ENCODE peak calls at places on chromosomes 12 and 14, in six cellular contexts. S is SK-N-SH, D is adrenal gland, G is PC-9, R is lower lobe of right lung, U is WERI-Rb-1. M is an unnamed sample.

GRCh38 chr14:71539660-71540285 is 392.5 kb upstream of the RGS6 start:
- DNase-seq in R (no peak), S (peak), D (peak), G (no peak), U (no peak), M (no peak)

GRCh38 chr12:24025153-24025798 is 75.8 kb upstream of the SOX5 start:
- DNase-seq in D (no peak), G (no peak), R (no peak), U (no peak), S (no peak), M (no peak)

GRCh38 chr14:74475678-74476077 is 17.4 kb downstream of the NPC2 start:
- DNase-seq in S (no peak), D (no peak), R (no peak), U (peak), G (no peak), M (no peak)

GRCh38 chr12:3071710-3072109 is 5.5 kb upstream of the TSPAN9 start:
- DNase-seq in S (no peak), G (peak), U (no peak), D (no peak), R (no peak), M (no peak)

GRCh38 chr12:111304642-111305071 is 64.2 kb downstream of the PHETA1 start:
- DNase-seq in D (no peak), U (peak), S (no peak), G (no peak), R (no peak), M (no peak)

GRCh38 chr12:75862692-75863471 is 168.7 kb downstream of the PHLDA1 start:
- DNase-seq in R (no peak), D (peak), U (no peak), S (no peak), G (peak), M (no peak)

GRCh38 chr14:68137704-68138619 is 318.4 kb downstream of the RAD51B start:
- DNase-seq in R (no peak), S (peak), G (peak), U (no peak), D (peak), M (no peak)

GRCh38 chr14:57512221-57512620 is 18.6 kb upstream of the CCDC198 start:
- DNase-seq in D (no peak), R (no peak), S (no peak), G (no peak), U (no peak), M (no peak)

GRCh38 chr14:104085032-104085888 is at the start of gene ASPG:
- DNase-seq in S (peak), G (no peak), D (peak), R (peak), U (no peak), M (peak)

GRCh38 chr14:99441157-99441870 is 39.3 kb downstream of the SETD3 start:
- DNase-seq in G (no peak), D (no peak), S (peak), U (peak), R (no peak), M (no peak)

GRCh38 chr12:93297032-93297431 is 80.7 kb upstream of the NUDT4 start:
- DNase-seq in D (no peak), G (no peak), U (no peak), R (no peak), S (no peak), M (no peak)

GRCh38 chr12:117091758-117092510 is 7.3 kb downstream of the TESC start:
- DNase-seq in S (no peak), U (no peak), G (no peak), R (peak), D (no peak), M (no peak)

GRCh38 chr12:57182918-57183575 is 33.5 kb upstream of the NXPH4 start:
- DNase-seq in R (peak), D (peak), S (peak), G (peak), U (peak), M (peak)
- TF ChIP-seq CTCF in R (peak), D (peak), S (peak), G (peak), U (peak), M (no peak)

GRCh38 chr12:52035926-52036325 is 15.3 kb upstream of the NR4A1 start:
- DNase-seq in D (no peak), S (no peak), U (no peak), R (no peak), G (no peak), M (no peak)

GRCh38 chr12:52029686-52030085 is 21.6 kb upstream of the NR4A1 start:
- DNase-seq in G (peak), R (peak), U (peak), S (peak), D (no peak), M (no peak)

GRCh38 chr12:52032431-52032796 is 18.8 kb upstream of the NR4A1 start:
- DNase-seq in G (no peak), U (no peak), D (peak), R (no peak), S (no peak), M (no peak)

GRCh38 chr12:52033506-52034258 is 17.6 kb upstream of the NR4A1 start:
- DNase-seq in G (no peak), R (no peak), S (no peak), U (no peak), D (no peak), M (peak)

GRCh38 chr12:52032797-52033505 is 18.3 kb upstream of the NR4A1 start:
- DNase-seq in U (peak), G (peak), R (peak), S (peak), D (peak), M (peak)
- TF ChIP-seq CTCF in U (no peak), G (no peak), R (no peak), S (no peak), D (no peak), M (no peak)

DNA sequence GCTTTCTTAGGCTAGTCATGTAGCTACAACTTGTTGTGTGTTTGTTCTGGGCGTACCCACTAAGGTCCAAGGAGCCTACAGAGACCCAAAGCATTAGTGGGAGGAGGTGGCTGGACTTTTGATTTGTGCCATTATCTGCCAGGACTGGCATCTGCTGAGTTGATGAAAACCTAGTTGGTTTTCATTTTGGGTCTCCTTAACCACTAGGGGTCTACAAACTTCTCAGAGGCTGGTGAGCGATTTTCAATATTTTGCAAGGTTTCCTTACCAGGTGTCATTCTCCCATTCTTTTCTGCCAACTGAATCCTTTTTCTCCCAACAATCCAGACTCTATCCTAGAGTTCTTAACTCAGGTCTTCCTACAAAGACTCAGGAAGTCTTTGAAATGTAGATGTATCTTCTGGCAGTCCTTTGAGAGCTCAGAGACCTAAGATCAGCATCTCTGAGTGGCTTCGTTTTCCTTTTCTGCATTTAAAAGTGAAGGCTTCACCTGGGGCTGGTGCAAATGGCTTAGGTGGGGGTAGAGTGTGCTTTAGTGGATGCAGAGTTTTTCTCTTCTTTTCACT is 150.0 kb upstream of the RMST start:
- DNase-seq in G (no peak), D (no peak), R (no peak), S (no peak), U (no peak), M (no peak)
- TF ChIP-seq CTCF in G (no peak), D (no peak), R (no peak), S (peak), U (no peak), M (no peak)

GRCh38 chr14:102509744-102510615 is at the start of gene ANKRD9:
- DNase-seq in D (peak), U (peak), S (peak), R (peak), G (peak), M (peak)
- TF ChIP-seq CTCF in D (no peak), U (no peak), S (peak), R (no peak), G (no peak), M (no peak)

GRCh38 chr12:85440273-85440672 is 160.3 kb downstream of the ALX1 start:
- DNase-seq in S (no peak), R (no peak), G (no peak), D (no peak), U (no peak), M (no peak)

GRCh38 chr12:85441025-85441424 is 161.0 kb downstream of the ALX1 start:
- DNase-seq in G (no peak), D (no peak), U (no peak), R (no peak), S (no peak), M (no peak)

GRCh38 chr12:85445060-85445938 is 165.3 kb downstream of the ALX1 start:
- DNase-seq in U (no peak), R (no peak), G (no peak), D (no peak), S (peak), M (no peak)

DNA sequence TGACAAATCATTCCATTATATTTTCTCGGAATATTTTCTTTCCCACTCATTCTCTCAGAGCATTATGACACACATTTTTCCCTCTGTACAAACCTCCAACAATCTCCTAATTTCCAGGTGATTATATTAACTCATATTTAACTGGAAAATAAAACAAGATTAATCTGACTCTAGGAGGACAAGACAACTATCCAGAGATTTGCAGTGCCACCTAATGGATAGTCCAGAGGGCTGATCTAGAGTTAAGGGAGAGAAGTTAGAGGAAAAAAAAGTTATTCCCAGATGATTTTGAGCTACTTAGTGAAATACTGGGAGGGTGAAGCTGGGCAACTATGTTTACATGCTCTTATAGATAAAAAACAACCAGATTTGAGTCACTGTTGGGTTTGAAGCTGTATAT is 161.7 kb downstream of the ALX1 start:
- DNase-seq in D (no peak), S (peak), G (no peak), R (no peak), U (peak), M (no peak)
- TF ChIP-seq CTCF in D (peak), S (peak), G (peak), R (peak), U (peak), M (no peak)

GRCh38 chr12:18549598-18549997 is 188.2 kb downstream of the PLCZ1 start:
- DNase-seq in G (no peak), S (no peak), R (no peak), U (no peak), D (no peak), M (no peak)
- TF ChIP-seq CTCF in G (no peak), S (no peak), R (no peak), U (peak), D (no peak), M (no peak)

DNA sequence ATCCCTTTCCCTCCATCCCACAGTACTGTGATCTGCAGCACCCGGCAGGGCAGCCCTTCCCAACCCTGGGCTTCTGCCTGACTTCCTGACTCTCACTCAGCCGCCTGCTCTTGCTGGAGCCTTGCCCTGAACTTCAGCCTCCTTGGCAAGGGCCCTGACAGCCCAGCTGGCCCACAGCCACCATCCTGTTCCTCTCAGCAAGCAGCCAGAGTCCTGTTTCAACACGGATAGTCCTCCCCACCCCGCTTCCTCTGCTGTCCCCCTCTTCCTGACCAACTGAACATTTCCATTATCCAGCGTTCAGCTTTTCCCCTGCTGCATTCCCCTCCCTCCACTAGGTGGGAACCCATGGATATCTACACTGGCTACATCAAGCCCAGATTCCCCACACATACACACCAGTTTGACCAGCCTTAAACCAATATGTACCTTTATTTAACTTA is 74.0 kb upstream of the MDM1 start:
- DNase-seq in S (peak), R (peak), D (peak), G (peak), U (peak), M (no peak)
- TF ChIP-seq CTCF in S (peak), R (peak), D (peak), G (peak), U (peak), M (no peak)

DNA sequence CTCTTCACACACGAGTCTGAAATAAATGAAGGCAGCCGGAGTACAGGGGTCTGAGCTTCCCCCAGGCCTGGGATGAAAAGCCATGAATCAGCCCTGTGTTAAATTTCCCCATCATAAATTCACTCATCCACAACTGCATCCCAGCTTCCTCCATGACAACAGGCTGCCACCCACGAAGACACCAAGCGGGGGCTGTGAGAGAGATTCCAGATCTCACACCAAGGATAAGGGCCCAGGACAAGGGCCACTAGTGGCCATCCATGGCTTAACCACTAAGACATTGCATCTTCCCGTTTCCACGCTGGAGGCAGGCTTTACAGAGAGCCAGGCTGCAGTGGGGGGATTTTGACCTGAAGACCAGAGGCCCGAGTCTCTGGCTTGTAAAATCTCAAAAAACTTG is 94.0 kb upstream of the NCOR2 start:
- DNase-seq in D (no peak), S (peak), U (peak), R (no peak), G (no peak), M (no peak)
- TF ChIP-seq CTCF in D (no peak), S (no peak), U (peak), R (no peak), G (no peak), M (no peak)

GRCh38 chr14:53401646-53402045 is 248.5 kb upstream of the DDHD1 start:
- DNase-seq in G (no peak), S (no peak), R (no peak), U (no peak), D (no peak), M (no peak)

GRCh38 chr14:53399057-53399456 is 245.9 kb upstream of the DDHD1 start:
- DNase-seq in D (peak), R (no peak), G (no peak), S (no peak), U (no peak), M (no peak)
- TF ChIP-seq CTCF in D (no peak), R (no peak), G (no peak), S (no peak), U (no peak), M (no peak)